ENCODE peak calls at places on chromosomes 12 and 14, in six cellular contexts. T is activated CD4-positive, CD25-positive, alpha-beta regulatory T cell; G is colonic mucosa; M is left ventricle myocardium superior; Y is stimulated activated CD4-positive, alpha-beta T cell treated with anti-CD3 and anti-CD28 coated beads, Interleukin-1b, Interleukin-23, amount 100 ng/mL, for 48 hours; J is chondrocyte. K is an unnamed sample.

GRCh38 chr14:66087231-66087630 is 398.9 kb upstream of the CCDC196 start:
- DNase-seq in T (no peak), M (no peak), Y (no peak), G (no peak), J (no peak), K (no peak)

GRCh38 chr14:102486513-102487203 is 22.9 kb downstream of the ANKRD9 start:
- DNase-seq in Y (no peak), G (no peak), M (no peak), T (no peak), J (peak; percentile 50), K (no peak)

GRCh38 chr12:9673404-9674225 is 4.1 kb downstream of the CLEC2D start:
- DNase-seq in G (peak; percentile 34), M (peak; percentile 68), T (no peak), J (no peak), Y (peak; percentile 75), K (peak; percentile 88)

GRCh38 chr12:7100239-7100638 is 8.0 kb upstream of the C1R start:
- DNase-seq in J (no peak), Y (no peak), M (no peak), T (no peak), G (no peak), K (no peak)

GRCh38 chr12:116964740-116965090 is 54.0 kb downstream of the FBXW8 start:
- DNase-seq in Y (no peak), J (no peak), M (no peak), T (no peak), G (no peak), K (no peak)

GRCh38 chr12:11621797-11622423 is 27.6 kb upstream of the ETV6 start:
- DNase-seq in Y (no peak), T (no peak), J (no peak), M (no peak), G (no peak), K (peak; percentile 44)

GRCh38 chr14:105855893-105856675 is 329.7 kb downstream of the TMEM121 start:
- DNase-seq in M (peak; percentile 17), J (peak; percentile 85), Y (no peak), T (no peak), G (peak; percentile 11), K (peak; percentile 8)

GRCh38 chr12:94570161-94570560 is 80.2 kb downstream of the TMCC3 start:
- DNase-seq in J (no peak), G (no peak), M (no peak), Y (no peak), T (no peak), K (no peak)

GRCh38 chr12:120940799-120941198 is 36.6 kb upstream of the SPPL3 start:
- DNase-seq in J (no peak), M (no peak), G (no peak), Y (no peak), T (no peak), K (no peak)

GRCh38 chr14:36514278-36515104 is 5.5 kb downstream of the NKX2-1 start:
- DNase-seq in Y (no peak), J (no peak), M (no peak), G (no peak), T (no peak), K (no peak)

GRCh38 chr14:91245029-91245428 is 525 bp upstream of the GPR68 start:
- DNase-seq in J (no peak), G (no peak), Y (peak; percentile 79), M (no peak), T (peak; percentile 19), K (peak; percentile 89)

GRCh38 chr12:54360717-54361456 is 3.4 kb downstream of the GPR84 start:
- DNase-seq in Y (peak; percentile 43), J (no peak), T (peak; percentile 21), G (peak; percentile 88), M (peak; percentile 85), K (peak; percentile 80)

GRCh38 chr12:98973395-98973794 is 328.3 kb downstream of the APAF1 start:
- DNase-seq in M (no peak), Y (no peak), J (no peak), T (no peak), G (no peak), K (no peak)

GRCh38 chr14:38616959-38617358 is 361.1 kb upstream of the CLEC14A start:
- DNase-seq in G (no peak), J (peak; percentile 41), T (no peak), Y (no peak), M (peak; percentile 27), K (no peak)

GRCh38 chr14:81594012-81594411 is 60.4 kb upstream of the SEL1L start:
- DNase-seq in M (peak; percentile 40), J (no peak), Y (no peak), G (no peak), T (no peak), K (no peak)

GRCh38 chr12:7787574-7788315 is 1.5 kb upstream of the NANOG start:
- DNase-seq in G (no peak), M (no peak), J (no peak), Y (no peak), T (no peak), K (no peak)

GRCh38 chr12:116133149-116133548 is 144.3 kb downstream of the MED13L start:
- DNase-seq in Y (no peak), G (no peak), T (no peak), J (no peak), M (no peak), K (no peak)

GRCh38 chr14:38583471-38583870 is 327.6 kb upstream of the CLEC14A start:
- DNase-seq in T (no peak), J (no peak), M (no peak), G (no peak), Y (no peak), K (no peak)

GRCh38 chr12:111027431-111027830 is 107.1 kb upstream of the MYL2 start:
- DNase-seq in M (no peak), G (no peak), T (no peak), Y (no peak), J (no peak), K (no peak)

GRCh38 chr14:100844082-100844408 is 18.1 kb downstream of the MEG3 start:
- DNase-seq in M (no peak), T (no peak), Y (no peak), J (peak; percentile 33), G (no peak), K (no peak)

GRCh38 chr14:68814376-68815287 is 21.8 kb upstream of the ZFP36L1 start:
- DNase-seq in M (peak; percentile 60), Y (peak; percentile 34), T (no peak), J (no peak), G (no peak), K (peak; percentile 69)

GRCh38 chr14:55638665-55639064 is 58.7 kb downstream of the KTN1 start:
- DNase-seq in G (no peak), Y (no peak), T (no peak), M (no peak), J (no peak), K (no peak)

GRCh38 chr14:43665570-43666267 is 841.4 kb downstream of the FSCB start:
- DNase-seq in G (no peak), Y (no peak), M (no peak), T (no peak), J (peak; percentile 68), K (no peak)

GRCh38 chr14:84809158-84809557 is 720.8 kb upstream of the FLRT2 start:
- DNase-seq in Y (no peak), M (no peak), J (no peak), T (no peak), G (no peak), K (no peak)